ENCODE peak calls at places on chromosomes 1 and 21, in five cellular contexts. N is choroid plexus epithelial cell, P is right cardiac atrium, Z is skeletal muscle cell, O is cardiac fibroblast. Q is an unnamed sample.

GRCh38 chr1:172266528-172267174 is 153.8 kb upstream of the C1orf105 start:
- DNase-seq in P (no peak), Z (no peak), N (no peak), O (no peak), Q (no peak)

GRCh38 chr1:186454996-186455395 is 5.9 kb downstream of the PDC start:
- DNase-seq in Z (no peak), P (no peak), N (no peak), O (no peak), Q (no peak)

GRCh38 chr21:16476056-16476850 is 746.5 kb downstream of the USP25 start:
- DNase-seq in N (peak; percentile 63), O (peak; percentile 24), P (no peak), Z (no peak), Q (no peak)

GRCh38 chr1:209831615-209832014 is 3.8 kb downstream of the UTP25 start:
- DNase-seq in P (no peak), Z (no peak), N (no peak), O (peak; percentile 78), Q (no peak)

GRCh38 chr21:37087188-37087587 is 14.1 kb downstream of the TTC3 start:
- DNase-seq in O (peak; percentile 82), P (no peak), N (peak; percentile 84), Z (no peak), Q (no peak)

GRCh38 chr1:17527036-17527914 is 12.2 kb upstream of the ARHGEF10L start:
- DNase-seq in O (peak; percentile 59), Z (no peak), N (peak; percentile 75), P (no peak), Q (no peak)

GRCh38 chr1:47927165-47927564 is 70.0 kb downstream of the TRABD2B start:
- DNase-seq in P (no peak), Z (no peak), O (no peak), N (no peak), Q (no peak)

GRCh38 chr1:177925006-177925405 is 44.9 kb downstream of the SEC16B start:
- DNase-seq in N (no peak), Z (no peak), P (no peak), O (no peak), Q (no peak)

GRCh38 chr21:46454634-46455390 is 3.9 kb upstream of the DIP2A start:
- DNase-seq in N (no peak), P (no peak), Z (no peak), O (no peak), Q (no peak)

GRCh38 chr1:29518183-29518835 is 282.0 kb downstream of the PTPRU start:
- DNase-seq in O (no peak), N (no peak), Z (no peak), P (no peak), Q (no peak)

GRCh38 chr1:28580706-28581530 is 11.1 kb upstream of the RAB42 start:
- DNase-seq in Z (no peak), N (peak; percentile 39), P (no peak), O (peak; percentile 57), Q (peak; percentile 43)

GRCh38 chr1:147078606-147079399 is 93.5 kb downstream of the PRKAB2 start:
- DNase-seq in N (no peak), O (no peak), Z (no peak), P (no peak), Q (no peak)

GRCh38 chr1:183032122-183032921 is 9.1 kb downstream of the LAMC1 start:
- DNase-seq in P (no peak), O (peak; percentile 65), N (peak; percentile 57), Z (no peak), Q (no peak)

GRCh38 chr1:2554621-2555387 is 1.4 kb upstream of the TNFRSF14 start:
- DNase-seq in O (no peak), Z (no peak), P (peak; percentile 70), N (peak; percentile 50), Q (no peak)

GRCh38 chr1:119531606-119532323 is 24.8 kb downstream of the HSD3B1 start:
- DNase-seq in Z (peak; percentile 6), O (no peak), P (no peak), N (peak; percentile 9), Q (no peak)

GRCh38 chr1:28259935-28260802 is 851 bp downstream of the SESN2 start:
- DNase-seq in O (peak; percentile 86), P (peak; percentile 92), Z (peak; percentile 75), N (peak; percentile 91), Q (peak; percentile 70)

GRCh38 chr1:999797-1000356 is at the start of gene HES4:
- DNase-seq in Z (peak; percentile 76), P (peak; percentile 97), N (peak; percentile 95), O (peak; percentile 93), Q (peak; percentile 95)

DNA sequence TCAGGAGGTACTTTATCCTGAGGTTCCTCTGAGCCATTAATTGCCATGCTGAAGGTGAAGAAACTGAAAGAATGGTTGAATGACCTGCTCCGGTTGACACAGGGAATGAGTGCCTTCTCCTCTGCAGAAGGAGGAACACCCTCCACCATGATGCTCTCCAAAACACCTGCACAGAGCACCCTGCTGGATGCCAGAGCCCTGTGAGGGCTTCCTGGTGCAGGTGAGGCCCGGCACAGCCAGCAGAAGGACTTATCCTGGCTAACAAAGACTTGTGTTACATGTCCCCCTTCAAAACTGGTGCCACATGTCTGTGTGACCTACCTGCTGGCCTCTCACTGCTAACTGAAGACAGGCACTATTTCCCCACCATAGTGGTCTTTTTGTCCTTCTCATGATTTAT is 14.3 kb upstream of the LBR start:
- DNase-seq in O (no peak), N (no peak), P (no peak), Z (no peak), Q (no peak)
- H3K4me3 ChIP-seq in O (no peak overlapping the region), N (no peak overlapping the region), P (no peak overlapping the region), Z (no peak overlapping the region), Q (no peak overlapping the region)

DNA sequence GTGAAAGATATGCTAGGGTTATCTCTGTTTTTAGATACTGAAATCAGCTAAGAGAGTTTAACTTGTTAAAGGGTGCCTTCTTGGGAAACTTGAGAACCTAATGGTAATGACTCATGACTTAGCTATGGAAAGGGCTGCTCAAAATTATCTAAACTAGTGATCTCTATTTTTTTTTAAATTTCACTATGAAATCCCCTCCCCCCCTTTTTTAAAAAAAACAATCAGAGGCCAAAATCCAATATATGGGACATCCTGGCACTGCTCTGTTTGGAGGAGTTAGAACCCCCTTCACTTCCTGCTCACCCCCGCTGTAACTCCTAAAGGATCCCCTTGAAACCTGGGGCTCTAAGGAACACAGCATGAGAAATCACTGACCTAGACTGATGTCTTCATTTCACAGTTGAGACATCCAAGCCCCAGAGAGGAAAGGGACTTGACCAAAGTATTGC is 6.6 kb upstream of the KPNA6 start:
- DNase-seq in N (peak; percentile 76), Z (no peak), P (no peak), O (peak; percentile 72), Q (no peak)
- H3K4me3 ChIP-seq in N (no peak overlapping the region), Z (no peak overlapping the region), P (no peak overlapping the region), O (no peak overlapping the region), Q (no peak overlapping the region)

GRCh38 chr1:157994704-157995540 is 1.5 kb downstream of the KIRREL1 start:
- DNase-seq in P (peak; percentile 73), O (no peak), Z (no peak), N (peak; percentile 51), Q (no peak)
- H3K4me3 ChIP-seq in P (peak overlapping the region; percentile 95), O (peak overlapping the region; percentile 96), Z (peak overlapping the region; percentile 93), N (peak overlapping the region; percentile 87), Q (peak overlapping the region; percentile 80)

DNA sequence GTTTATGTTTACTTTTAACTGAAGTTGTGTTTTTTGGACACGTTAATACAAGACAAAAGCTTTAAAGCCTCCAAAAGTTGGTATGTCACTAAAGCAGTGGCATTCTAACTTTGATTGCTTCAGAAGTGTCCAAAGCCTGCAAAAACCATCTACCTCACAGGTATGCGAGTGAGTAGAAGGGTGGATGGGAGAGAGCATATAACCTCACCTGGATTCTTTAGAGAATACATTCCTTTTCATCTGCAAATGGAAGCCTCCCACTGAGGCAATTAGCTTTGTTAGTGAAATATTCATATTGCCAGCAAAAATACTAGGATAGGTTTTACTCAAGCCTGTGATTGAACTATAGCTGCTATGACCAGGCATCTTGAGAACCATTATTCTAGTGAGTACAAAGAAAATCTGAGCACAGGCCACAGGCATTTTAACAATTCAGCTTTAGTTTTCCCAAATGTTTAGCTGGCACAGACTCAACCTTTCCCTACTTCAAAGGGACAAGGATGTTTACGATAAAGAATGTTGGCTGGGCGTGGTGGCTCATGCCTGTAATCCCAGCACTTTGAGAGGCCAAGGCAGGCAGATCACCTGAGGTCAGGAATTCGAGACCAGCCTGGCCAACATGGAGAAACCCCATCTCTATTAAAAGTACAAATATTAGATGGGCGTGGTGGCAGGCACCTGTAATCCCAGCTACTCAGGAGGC is 39.7 kb downstream of the MAP3K21 start:
- DNase-seq in O (no peak), N (no peak), P (no peak), Z (no peak), Q (peak; percentile 66)
- H3K4me3 ChIP-seq in O (no peak overlapping the region), N (no peak overlapping the region), P (no peak overlapping the region), Z (no peak overlapping the region), Q (no peak overlapping the region)

DNA sequence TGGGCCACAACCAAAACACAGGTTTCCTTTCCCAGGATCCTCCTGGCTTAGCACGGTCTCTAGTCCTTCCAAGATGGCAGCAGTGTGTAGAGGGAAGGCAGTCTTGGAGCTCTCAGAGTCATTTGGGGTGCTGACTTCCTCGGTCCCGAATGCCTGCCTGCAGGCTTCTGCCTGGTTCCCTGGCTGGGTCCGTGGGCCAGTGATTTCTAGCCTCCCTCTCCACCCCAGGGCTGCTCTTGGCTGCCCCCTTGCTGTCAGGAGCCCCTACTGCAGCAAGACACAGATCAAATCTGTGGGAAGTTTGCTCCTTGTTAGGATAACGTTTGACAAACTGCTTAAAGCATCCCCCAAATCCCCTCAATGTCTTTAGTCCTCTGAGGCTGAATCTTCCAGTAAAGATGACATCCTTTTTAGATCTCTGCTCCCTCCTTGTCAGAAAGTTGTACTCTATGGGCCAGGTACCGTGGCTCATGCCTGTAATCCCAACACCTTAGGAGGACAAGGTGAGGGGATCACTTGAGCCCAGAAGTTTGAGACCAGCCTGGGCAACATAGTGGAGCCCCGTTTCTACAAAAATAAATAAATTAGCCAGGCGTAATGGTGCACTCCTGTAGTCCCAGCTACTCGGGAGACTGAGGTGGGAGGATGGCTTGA is 272.5 kb downstream of the RRAGC start:
- DNase-seq in N (peak; percentile 37), O (peak; percentile 7), Z (no peak), P (peak; percentile 58), Q (peak; percentile 45)
- H3K4me3 ChIP-seq in N (no peak overlapping the region), O (no peak overlapping the region), Z (no peak overlapping the region), P (no peak overlapping the region), Q (no peak overlapping the region)

Q was measured in Caco-2.